ENCODE peak calls at places on chromosomes 6 and 20, in nine cellular contexts. U is WERI-Rb-1; Z is T-helper 2 cell; J is Daoy; K is activated T-cell treated with anti-CD3 and anti-CD28 coated beads, Interleukin-2, amount 50 U/mL, for 72 hours; C is CD8-positive, alpha-beta T cell; O is hypothalamus; M is GM10248; D is tibial artery. L is an unnamed sample.

GRCh38 chr20:9344080-9344920 is 170.1 kb upstream of the LAMP5 start:
- DNase-seq in D (no peak), Z (no peak), M (no peak), O (no peak), K (no peak), J (peak; percentile 14), C (no peak), U (no peak), L (no peak)

GRCh38 chr6:163513570-163514166 is 99.2 kb downstream of the QKI start:
- DNase-seq in K (no peak), M (no peak), O (no peak), J (no peak), Z (no peak), D (no peak), U (no peak), C (no peak), L (peak; percentile 6)

GRCh38 chr6:142761756-142762155 is 183.2 kb downstream of the HIVEP2 start:
- DNase-seq in J (no peak), O (no peak), U (no peak), M (no peak), D (no peak), Z (no peak), K (no peak), C (no peak), L (no peak)

GRCh38 chr6:51057296-51057695 is 238.6 kb downstream of the TFAP2B start:
- DNase-seq in D (no peak), K (no peak), C (no peak), O (no peak), Z (no peak), U (no peak), M (no peak), J (no peak), L (no peak)

GRCh38 chr20:58706975-58707681 is 14.5 kb downstream of the NPEPL1 start:
- DNase-seq in Z (no peak), C (no peak), K (no peak), J (no peak), U (no peak), D (no peak), O (no peak), M (no peak), L (no peak)

GRCh38 chr20:61382194-61382593 is 130.1 kb downstream of the CDH4 start:
- DNase-seq in C (no peak), Z (no peak), D (no peak), O (no peak), J (no peak), M (no peak), U (no peak), K (no peak), L (no peak)

GRCh38 chr6:143583542-143584330 is 72.2 kb upstream of the FUCA2 start:
- DNase-seq in Z (no peak), J (no peak), D (no peak), K (no peak), U (no peak), O (no peak), M (no peak), C (no peak), L (peak; percentile 19)

GRCh38 chr20:8903655-8904605 is 165.0 kb upstream of the PLCB4 start:
- DNase-seq in C (no peak), O (no peak), M (no peak), Z (no peak), U (no peak), K (no peak), J (no peak), D (no peak), L (no peak)

GRCh38 chr20:63081831-63082230 is 75.1 kb upstream of the BHLHE23 start:
- DNase-seq in M (no peak), U (no peak), O (no peak), D (no peak), K (no peak), Z (no peak), J (no peak), C (no peak), L (no peak)

GRCh38 chr6:115133790-115134189 is 791.0 kb upstream of the HS3ST5 start:
- DNase-seq in M (no peak), U (no peak), K (no peak), D (no peak), O (no peak), J (no peak), Z (no peak), C (no peak), L (no peak)

GRCh38 chr6:155398701-155399061 is 57.0 kb downstream of the NOX3 start:
- DNase-seq in D (no peak), U (no peak), O (no peak), Z (no peak), K (no peak), C (no peak), M (no peak), J (no peak), L (no peak)

GRCh38 chr6:154510144-154510905 is at the start of gene CNKSR3:
- DNase-seq in C (no peak), Z (no peak), M (peak; percentile 63), O (peak; percentile 75), D (peak; percentile 82), K (peak; percentile 30), U (peak; percentile 83), J (peak; percentile 96), L (peak; percentile 97)

GRCh38 chr6:89410231-89411018 is 1.6 kb downstream of the RRAGD start:
- DNase-seq in U (no peak), O (no peak), M (no peak), D (no peak), C (no peak), Z (no peak), J (no peak), K (no peak), L (no peak)

GRCh38 chr6:24394777-24395437 is 7.8 kb upstream of the MRS2 start:
- DNase-seq in K (no peak), M (no peak), U (no peak), O (no peak), D (no peak), J (peak; percentile 28), Z (no peak), C (no peak), L (no peak)

GRCh38 chr6:9360881-9361280 is 925.5 kb upstream of the SLC35B3 start:
- DNase-seq in Z (no peak), J (no peak), O (no peak), K (no peak), U (no peak), D (no peak), M (no peak), C (no peak), L (no peak)

GRCh38 chr6:40755046-40755681 is 168.0 kb upstream of the LRFN2 start:
- DNase-seq in U (peak; percentile 93), M (no peak), O (no peak), D (no peak), Z (no peak), C (no peak), K (no peak), J (peak; percentile 53), L (peak; percentile 68)

GRCh38 chr20:49562341-49563014 is 5.5 kb downstream of the PTGIS start:
- DNase-seq in J (peak; percentile 88), K (no peak), C (no peak), U (no peak), Z (no peak), D (peak; percentile 94), M (no peak), O (no peak), L (peak; percentile 41)